ENCODE peak calls at places on chromosomes 11 and 22, in nine cellular contexts. B is body of pancreas, Z is GM12864, P is HL-60, S is PC-3, V is right lobe of liver, W is heart left ventricle, C is lower leg skin, M is fibroblast of lung. Y is an unnamed sample.

GRCh38 chr22:21569459-21570161 is 2.1 kb downstream of the UBE2L3 start:
- DNase-seq in B (no peak), Z (no peak), P (peak; percentile 74), S (no peak), V (no peak), W (no peak), C (no peak), M (no peak), Y (no peak)

GRCh38 chr11:36404831-36405230 is 105.2 kb downstream of the TRAF6 start:
- DNase-seq in B (no peak), Z (no peak), P (no peak), S (no peak), V (no peak), W (no peak), C (no peak), M (peak; percentile 58), Y (no peak)

GRCh38 chr11:72292106-72292790 is 48.3 kb upstream of the PHOX2A start:
- DNase-seq in B (no peak), Z (no peak), P (no peak), S (no peak), V (no peak), W (no peak), C (no peak), M (no peak), Y (no peak)

GRCh38 chr22:33984741-33985287 is 64.5 kb upstream of the LARGE1 start:
- DNase-seq in B (peak; percentile 9), Z (no peak), P (no peak), S (no peak), V (no peak), W (no peak), C (no peak), M (no peak), Y (no peak)

GRCh38 chr22:20967697-20968201 is 694 bp downstream of the AIFM3 start:
- DNase-seq in B (no peak), Z (no peak), P (no peak), S (no peak), V (no peak), W (no peak), C (no peak), M (no peak), Y (no peak)

GRCh38 chr11:134640536-134640935 is 228.5 kb upstream of the B3GAT1 start:
- DNase-seq in B (no peak), Z (no peak), P (no peak), S (no peak), V (no peak), W (no peak), C (no peak), M (no peak), Y (no peak)

GRCh38 chr11:66316849-66317251 is at the start of gene CD248:
- DNase-seq in B (peak; percentile 40), Z (no peak), P (no peak), S (no peak), V (no peak), W (peak; percentile 91), C (no peak), M (peak; percentile 66), Y (peak; percentile 86)

GRCh38 chr22:27514612-27515011 is 286.9 kb downstream of the MN1 start:
- DNase-seq in B (no peak), Z (no peak), P (no peak), S (no peak), V (no peak), W (no peak), C (no peak), M (no peak), Y (no peak)

GRCh38 chr11:73939096-73939495 is 11.7 kb upstream of the DNAJB13 start:
- DNase-seq in B (no peak), Z (no peak), P (no peak), S (peak; percentile 17), V (no peak), W (no peak), C (no peak), M (peak; percentile 30), Y (no peak)

GRCh38 chr11:128061321-128061871 is 526.0 kb downstream of the ETS1 start:
- DNase-seq in B (no peak), Z (no peak), P (no peak), S (no peak), V (no peak), W (no peak), C (no peak), M (peak; percentile 98), Y (peak; percentile 47)

GRCh38 chr11:105202422-105202821 is 62.9 kb upstream of the CARD18 start:
- DNase-seq in B (no peak), Z (no peak), P (no peak), S (no peak), V (no peak), W (no peak), C (no peak), M (no peak), Y (no peak)

GRCh38 chr11:14266622-14267021 is 92.4 kb downstream of the RRAS2 start:
- DNase-seq in B (no peak), Z (no peak), P (no peak), S (no peak), V (no peak), W (no peak), C (no peak), M (no peak), Y (no peak)

DNA sequence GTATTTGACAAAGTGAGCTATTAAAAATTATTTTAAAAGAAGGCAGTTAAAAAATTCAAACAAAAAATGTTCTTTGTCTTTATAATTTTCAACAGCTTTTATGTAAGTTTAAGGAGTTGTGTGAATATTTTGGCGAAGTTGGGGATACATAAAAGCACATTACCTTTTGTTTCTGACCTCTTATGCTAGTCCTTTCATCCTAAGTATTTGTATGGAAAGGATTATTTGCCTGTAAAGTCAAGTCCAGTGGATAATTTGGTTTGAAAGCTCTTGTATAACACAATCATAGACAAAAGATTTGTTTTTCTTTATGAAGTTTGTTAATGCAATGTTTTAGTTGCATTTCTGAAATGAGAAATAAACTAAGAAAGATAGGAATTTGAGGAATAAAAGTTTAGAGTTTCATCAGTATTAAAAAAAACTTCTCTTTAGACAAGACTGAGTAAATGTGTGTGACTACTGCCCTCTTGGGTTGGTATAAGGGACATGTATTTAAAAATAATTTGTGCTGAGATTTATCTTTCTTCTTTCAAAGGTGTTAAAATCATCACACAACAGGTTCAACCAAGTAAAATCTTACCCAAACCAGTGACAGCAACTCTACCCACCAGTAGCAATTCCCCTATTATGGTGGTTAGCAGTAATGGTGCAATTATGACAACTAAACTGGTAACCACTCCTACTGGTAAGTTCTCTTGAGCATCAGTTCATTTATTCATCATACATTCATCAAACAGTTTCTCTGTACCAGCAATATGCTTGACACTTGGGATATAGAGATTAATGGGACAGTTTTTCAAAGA is 68.2 kb downstream of the EMSY start:
- DNase-seq in B (no peak), Z (no peak), P (no peak), S (peak; percentile 42), V (no peak), W (no peak), C (no peak), M (peak; percentile 37), Y (peak; percentile 69)
- TF ChIP-seq CTCF in B (peak; percentile 54), Z (peak; percentile 30), P (no peak), S (peak; percentile 76), V (peak; percentile 37), W (peak; percentile 57), C (no peak), M (peak; percentile 14), Y (peak; percentile 44)

DNA sequence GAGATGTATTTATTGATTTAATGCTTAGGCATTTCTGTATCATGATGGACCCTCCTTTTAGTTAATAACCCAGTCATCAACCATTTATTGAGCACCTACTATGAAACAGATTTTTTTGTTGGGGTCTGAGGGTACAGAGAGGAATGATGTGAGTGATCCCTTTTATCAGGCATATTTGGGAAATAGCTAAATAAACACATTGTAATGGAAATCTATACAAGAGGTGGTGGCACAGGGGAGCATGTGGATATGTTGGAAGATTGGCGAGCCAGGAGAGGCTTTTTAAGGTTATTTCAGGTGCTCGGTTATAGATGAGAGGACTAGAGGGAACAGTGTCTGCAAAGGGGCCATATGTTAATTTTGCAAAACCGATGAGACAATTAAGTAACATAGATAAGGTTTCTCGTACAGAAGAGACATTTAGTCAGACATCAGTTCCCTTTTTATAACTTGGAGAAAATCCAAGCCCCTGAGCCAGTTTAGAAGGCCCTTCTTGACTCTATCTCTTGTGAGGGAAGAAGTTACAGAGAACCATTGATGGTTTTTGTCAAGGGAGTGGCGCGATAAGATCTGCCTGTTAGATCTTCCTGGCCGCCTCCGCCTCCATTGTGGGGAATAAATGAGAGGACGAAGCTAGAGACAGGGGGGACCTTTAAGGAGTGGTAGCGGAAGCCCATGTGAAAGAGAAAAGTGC is 2.0 kb downstream of the ATXN10 start:
- DNase-seq in B (no peak), Z (no peak), P (peak; percentile 70), S (no peak), V (no peak), W (no peak), C (no peak), M (no peak), Y (no peak)
- H3K4me3 ChIP-seq in B (no peak overlapping the region), Z (peak overlapping the region; percentile 92), P (peak overlapping the region; percentile 77), S (peak overlapping the region; percentile 79), V (no peak overlapping the region), W (no peak overlapping the region), C (no peak overlapping the region), M (peak overlapping the region; percentile 76), Y (peak overlapping the region; percentile 83)

DNA sequence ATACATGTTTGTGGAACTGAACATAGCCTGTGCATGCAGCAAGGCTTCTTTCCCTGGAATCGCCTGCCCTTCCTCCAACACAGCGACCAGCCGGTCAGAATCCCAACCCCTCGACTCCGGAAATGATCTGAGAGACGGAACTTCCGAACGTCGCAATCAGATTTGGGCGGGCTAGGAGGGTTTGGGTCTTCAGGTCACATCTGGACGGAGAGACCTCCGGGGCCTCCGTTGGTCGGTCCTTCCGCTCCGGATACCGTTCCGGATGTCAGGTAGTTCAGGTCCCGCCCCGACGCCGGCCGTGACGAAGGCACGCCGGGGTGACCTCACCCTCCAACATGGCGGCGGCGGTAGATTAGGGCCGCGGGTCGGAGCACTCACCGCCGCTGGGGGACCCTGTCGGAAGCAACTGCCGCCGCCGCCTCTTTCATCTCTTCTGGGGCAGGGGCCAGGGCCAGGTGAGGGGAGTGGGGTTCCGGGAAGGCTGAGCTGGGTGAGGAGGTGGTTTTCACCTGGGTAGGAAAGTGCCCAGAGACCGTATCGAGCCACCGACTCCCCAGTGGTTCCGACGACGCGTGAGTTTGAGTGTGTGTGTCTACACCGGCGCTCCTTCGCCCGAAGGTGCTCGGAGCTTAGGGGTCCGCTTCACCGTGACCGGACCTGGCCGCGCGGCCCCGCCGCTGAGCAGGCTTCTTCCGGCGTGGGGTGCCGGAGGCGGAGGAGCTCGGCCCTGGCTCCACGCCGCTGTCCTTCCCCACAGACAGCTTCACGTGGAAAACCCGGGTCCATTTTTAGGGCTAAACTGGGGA is at the start of gene BCL2L13:
- DNase-seq in B (peak; percentile 95), Z (peak; percentile 80), P (peak; percentile 95), S (peak; percentile 86), V (peak; percentile 94), W (peak; percentile 95), C (peak; percentile 89), M (peak; percentile 91), Y (peak; percentile 92)
- TF ChIP-seq CTCF in B (peak; percentile 29), Z (no peak), P (no peak), S (no peak), V (no peak), W (peak; percentile 19), C (no peak), M (peak; percentile 4), Y (no peak)

GRCh38 chr11:28243596-28243995 is 135.4 kb downstream of the METTL15 start:
- DNase-seq in B (no peak), Z (no peak), P (no peak), S (no peak), V (no peak), W (no peak), C (no peak), M (peak; percentile 17), Y (no peak)
- H3K4me3 ChIP-seq in B (no peak overlapping the region), Z (no peak overlapping the region), P (no peak overlapping the region), S (no peak overlapping the region), V (no peak overlapping the region), W (no peak overlapping the region), C (no peak overlapping the region), M (no peak overlapping the region), Y (no peak overlapping the region)